ENCODE peak calls at places on chromosomes 4 and X, in five cellular contexts. One of them, this sample, is unnamed.

GRCh38 chr4:80081566-80081965 is 8.5 kb upstream of the ANTXR2 start:
- DNase-seq in lower leg skin: no peak
- DNase-seq in CD8-positive, alpha-beta T cell: no peak
- DNase-seq in SK-N-SH: no peak
- DNase-seq in cardiac fibroblast: no peak
- DNase-seq in this sample: no peak

GRCh38 chrX:1614927-1615326 is at the start of gene ASMT:
- DNase-seq in SK-N-SH: no peak
- DNase-seq in lower leg skin: no peak
- DNase-seq in CD8-positive, alpha-beta T cell: no peak
- DNase-seq in cardiac fibroblast: no peak
- DNase-seq in this sample: no peak

GRCh38 chr4:79174855-79175254 is 151.0 kb downstream of the NAA11 start:
- DNase-seq in lower leg skin: no peak
- DNase-seq in cardiac fibroblast: no peak
- DNase-seq in SK-N-SH: no peak
- DNase-seq in CD8-positive, alpha-beta T cell: no peak
- DNase-seq in this sample: no peak

GRCh38 chr4:39043058-39043696 is 11.0 kb upstream of the TMEM156 start:
- DNase-seq in cardiac fibroblast: peak
- DNase-seq in CD8-positive, alpha-beta T cell: no peak
- DNase-seq in lower leg skin: no peak
- DNase-seq in SK-N-SH: no peak
- DNase-seq in this sample: no peak

GRCh38 chrX:124212622-124213021 is 119.8 kb upstream of the TEX13D start:
- DNase-seq in CD8-positive, alpha-beta T cell: no peak
- DNase-seq in lower leg skin: no peak
- DNase-seq in cardiac fibroblast: no peak
- DNase-seq in SK-N-SH: no peak
- DNase-seq in this sample: no peak

GRCh38 chr4:86917212-86918039 is 17.4 kb upstream of the AFF1 start:
- DNase-seq in lower leg skin: no peak
- DNase-seq in CD8-positive, alpha-beta T cell: no peak
- DNase-seq in SK-N-SH: no peak
- DNase-seq in cardiac fibroblast: no peak
- DNase-seq in this sample: no peak

GRCh38 chrX:16869393-16870094 is 618 bp downstream of the RBBP7 start:
- DNase-seq in cardiac fibroblast: peak
- DNase-seq in SK-N-SH: peak
- DNase-seq in lower leg skin: peak
- DNase-seq in CD8-positive, alpha-beta T cell: peak
- DNase-seq in this sample: peak

GRCh38 chr4:129131343-129131742 is 35.4 kb downstream of the C4orf33 start:
- DNase-seq in lower leg skin: no peak
- DNase-seq in SK-N-SH: no peak
- DNase-seq in CD8-positive, alpha-beta T cell: no peak
- DNase-seq in cardiac fibroblast: no peak
- DNase-seq in this sample: no peak

GRCh38 chr4:3452376-3452775 is 10.6 kb downstream of the HGFAC start:
- DNase-seq in cardiac fibroblast: no peak
- DNase-seq in CD8-positive, alpha-beta T cell: no peak
- DNase-seq in lower leg skin: no peak
- DNase-seq in SK-N-SH: no peak
- DNase-seq in this sample: no peak

DNA sequence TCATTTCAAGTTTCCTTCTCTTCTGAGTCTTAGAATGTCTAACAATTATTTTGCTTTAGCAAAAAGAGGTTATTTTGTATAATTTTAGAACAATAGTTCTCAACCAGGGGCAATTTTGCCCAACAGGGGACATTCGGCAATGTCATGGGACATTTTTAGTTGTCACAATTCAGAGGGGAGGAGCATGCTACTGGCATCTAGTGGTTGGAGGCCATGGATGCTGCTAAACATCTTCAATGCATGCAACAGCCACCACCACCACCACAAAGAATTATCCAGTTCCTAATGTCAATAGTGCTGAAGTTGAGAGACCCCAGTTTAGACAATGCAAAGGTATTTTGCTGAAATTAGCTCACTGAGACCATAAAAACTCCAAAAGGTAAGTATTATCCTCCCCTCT is 122.5 kb downstream of the ARHGAP6 start:
- DNase-seq in cardiac fibroblast: no peak
- DNase-seq in CD8-positive, alpha-beta T cell: no peak
- DNase-seq in SK-N-SH: no peak
- DNase-seq in lower leg skin: no peak
- DNase-seq in this sample: no peak
- TF ChIP-seq CTCF in cardiac fibroblast: no peak
- TF ChIP-seq CTCF in CD8-positive, alpha-beta T cell: no peak
- TF ChIP-seq CTCF in SK-N-SH: peak
- TF ChIP-seq CTCF in lower leg skin: no peak
- TF ChIP-seq CTCF in this sample: peak

GRCh38 chr4:113979973-113980615 is 647 bp upstream of the ARSJ start:
- DNase-seq in SK-N-SH: no peak
- DNase-seq in lower leg skin: no peak
- DNase-seq in cardiac fibroblast: peak
- DNase-seq in CD8-positive, alpha-beta T cell: no peak
- DNase-seq in this sample: no peak

GRCh38 chr4:113978105-113978504 is 1.3 kb downstream of the ARSJ start:
- DNase-seq in SK-N-SH: no peak
- DNase-seq in CD8-positive, alpha-beta T cell: no peak
- DNase-seq in lower leg skin: no peak
- DNase-seq in cardiac fibroblast: no peak
- DNase-seq in this sample: no peak

GRCh38 chr4:113976937-113977855 is 2.3 kb downstream of the ARSJ start:
- DNase-seq in SK-N-SH: no peak
- DNase-seq in cardiac fibroblast: no peak
- DNase-seq in lower leg skin: no peak
- DNase-seq in CD8-positive, alpha-beta T cell: no peak
- DNase-seq in this sample: no peak

GRCh38 chr4:113978561-113979156 is 788 bp downstream of the ARSJ start:
- DNase-seq in lower leg skin: no peak
- DNase-seq in cardiac fibroblast: no peak
- DNase-seq in CD8-positive, alpha-beta T cell: no peak
- DNase-seq in SK-N-SH: peak
- DNase-seq in this sample: no peak

DNA sequence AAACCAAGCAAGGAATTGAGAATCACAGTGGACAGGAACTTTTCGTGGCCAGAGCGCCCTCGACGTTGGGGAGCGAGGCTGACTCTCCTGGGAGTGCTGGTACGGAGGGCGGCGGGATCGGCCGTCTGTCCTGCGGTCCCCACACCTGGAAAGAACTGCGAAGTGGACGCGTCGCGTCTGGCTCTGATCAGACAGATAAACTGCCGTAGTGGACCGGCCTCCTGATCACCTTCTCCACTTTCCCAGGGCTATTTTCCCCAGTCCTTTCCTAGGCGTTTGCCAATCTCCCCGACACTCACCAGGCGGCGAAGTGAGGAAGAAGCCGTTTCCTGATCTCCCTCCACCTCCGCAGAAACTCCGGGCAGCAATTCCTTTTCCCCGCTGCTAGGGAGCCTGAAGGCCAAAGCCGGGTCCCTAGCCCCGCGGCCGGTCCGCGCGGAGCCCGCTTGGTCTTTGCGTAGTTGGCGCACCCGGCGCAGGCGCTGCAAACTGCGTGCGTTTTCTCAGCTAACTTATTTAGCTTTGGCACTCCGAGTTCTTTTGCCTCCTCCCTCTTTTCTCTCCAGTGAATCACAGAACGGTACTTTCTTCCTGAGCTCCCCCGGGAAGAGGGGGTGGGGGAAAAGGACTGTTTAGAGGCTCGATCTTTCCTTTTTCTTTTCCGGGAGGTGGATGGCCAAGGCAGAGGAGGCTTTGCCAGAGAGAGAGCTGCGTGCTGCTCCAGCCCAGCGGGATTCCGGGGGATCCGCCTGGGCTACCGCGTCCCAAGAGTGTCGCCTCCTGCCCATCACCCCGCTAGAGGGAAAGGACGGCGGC is at the start of gene ARSJ:
- DNase-seq in cardiac fibroblast: peak
- DNase-seq in CD8-positive, alpha-beta T cell: no peak
- DNase-seq in lower leg skin: peak
- DNase-seq in SK-N-SH: peak
- DNase-seq in this sample: peak
- TF ChIP-seq CTCF in cardiac fibroblast: peak
- TF ChIP-seq CTCF in CD8-positive, alpha-beta T cell: no peak
- TF ChIP-seq CTCF in lower leg skin: no peak
- TF ChIP-seq CTCF in SK-N-SH: peak
- TF ChIP-seq CTCF in this sample: no peak

GRCh38 chrX:140661657-140662056 is 47.9 kb upstream of the LINC00632 start:
- DNase-seq in SK-N-SH: no peak
- DNase-seq in CD8-positive, alpha-beta T cell: no peak
- DNase-seq in lower leg skin: no peak
- DNase-seq in cardiac fibroblast: no peak
- DNase-seq in this sample: no peak

DNA sequence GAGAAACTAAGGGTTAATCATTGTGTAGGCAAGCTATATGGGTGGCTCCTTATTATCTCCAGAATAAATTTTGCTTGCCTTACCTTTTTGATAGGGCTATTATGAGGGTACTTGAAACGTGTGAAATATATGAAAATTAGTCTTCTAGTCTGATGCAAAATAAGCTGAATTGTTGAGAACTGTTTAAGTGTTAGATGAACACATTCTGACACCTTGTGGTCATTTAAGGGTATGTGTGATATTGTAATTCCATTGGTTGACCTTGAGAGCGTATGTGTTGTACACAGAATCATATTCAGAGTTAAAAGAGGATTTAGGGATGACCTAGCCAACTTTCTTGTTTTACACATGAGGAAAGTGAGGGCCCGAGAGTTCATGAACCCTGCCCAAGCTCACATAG is 44.6 kb upstream of the LINC00632 start:
- DNase-seq in SK-N-SH: peak
- DNase-seq in cardiac fibroblast: peak
- DNase-seq in lower leg skin: no peak
- DNase-seq in CD8-positive, alpha-beta T cell: no peak
- DNase-seq in this sample: peak
- TF ChIP-seq CTCF in SK-N-SH: peak
- TF ChIP-seq CTCF in cardiac fibroblast: no peak
- TF ChIP-seq CTCF in lower leg skin: no peak
- TF ChIP-seq CTCF in CD8-positive, alpha-beta T cell: no peak
- TF ChIP-seq CTCF in this sample: peak

GRCh38 chrX:18389968-18390367 is 35.4 kb upstream of the CDKL5 start:
- DNase-seq in CD8-positive, alpha-beta T cell: no peak
- DNase-seq in lower leg skin: no peak
- DNase-seq in SK-N-SH: no peak
- DNase-seq in cardiac fibroblast: no peak
- DNase-seq in this sample: no peak
- TF ChIP-seq CTCF in CD8-positive, alpha-beta T cell: no peak
- TF ChIP-seq CTCF in lower leg skin: no peak
- TF ChIP-seq CTCF in SK-N-SH: peak
- TF ChIP-seq CTCF in cardiac fibroblast: no peak
- TF ChIP-seq CTCF in this sample: peak

GRCh38 chrX:47361538-47362511 is 8.6 kb upstream of the ZNF157 start:
- DNase-seq in cardiac fibroblast: peak
- DNase-seq in CD8-positive, alpha-beta T cell: peak
- DNase-seq in lower leg skin: peak
- DNase-seq in SK-N-SH: peak
- DNase-seq in this sample: peak
- TF ChIP-seq CTCF in cardiac fibroblast: no peak
- TF ChIP-seq CTCF in CD8-positive, alpha-beta T cell: no peak
- TF ChIP-seq CTCF in lower leg skin: no peak
- TF ChIP-seq CTCF in SK-N-SH: peak
- TF ChIP-seq CTCF in this sample: no peak

This sample was measured in GM13977.